ENCODE peak calls at places on chromosome 7, in five cellular contexts. Y is IMR-90, N is GM23338, V is lower lobe of right lung, K is neural progenitor cell. S is an unnamed sample. For H3K4me1, the result is how much of the 10 kb centered on the place peaks cover.

GRCh38 chr7:191105-192034 is 1.0 kb upstream of the FAM20C start:
- DNase-seq in K (peak), N (no peak), Y (peak), V (no peak), S (peak)

GRCh38 chr7:151089893-151090730 is 3.8 kb downstream of the AGAP3 start:
- DNase-seq in K (no peak), N (no peak), V (no peak), Y (no peak), S (no peak)

GRCh38 chr7:122219253-122219865 is 75.3 kb upstream of the AASS start:
- DNase-seq in N (peak), K (peak), V (no peak), Y (peak), S (no peak)

GRCh38 chr7:151518105-151518780 is 1.5 kb downstream of the RHEB start:
- DNase-seq in K (peak), Y (peak), N (peak), V (peak), S (peak)

GRCh38 chr7:86600506-86601290 is 43.0 kb upstream of the GRM3 start:
- DNase-seq in V (no peak), Y (no peak), K (peak), N (peak), S (peak)

GRCh38 chr7:156986378-156986777 is 24.1 kb downstream of the MNX1 start:
- DNase-seq in N (no peak), V (no peak), K (no peak), Y (no peak), S (no peak)

GRCh38 chr7:151140826-151141225 is 26.7 kb downstream of the GBX1 start:
- DNase-seq in N (no peak), K (no peak), Y (no peak), V (no peak), S (peak)

GRCh38 chr7:7962851-7963250 is 5.7 kb upstream of the GLCCI1 start:
- DNase-seq in V (no peak), Y (peak), N (no peak), K (no peak), S (no peak)

GRCh38 chr7:38367301-38367700 is 93.9 kb upstream of the TARP start:
- DNase-seq in Y (no peak), V (no peak), N (no peak), K (no peak), S (no peak)

GRCh38 chr7:111927383-111928019 is 278.7 kb downstream of the DOCK4 start:
- DNase-seq in K (no peak), N (peak), Y (no peak), V (no peak), S (no peak)

GRCh38 chr7:88091988-88092675 is 127.7 kb downstream of the SRI start:
- DNase-seq in K (no peak), N (no peak), V (no peak), Y (no peak), S (no peak)

DNA sequence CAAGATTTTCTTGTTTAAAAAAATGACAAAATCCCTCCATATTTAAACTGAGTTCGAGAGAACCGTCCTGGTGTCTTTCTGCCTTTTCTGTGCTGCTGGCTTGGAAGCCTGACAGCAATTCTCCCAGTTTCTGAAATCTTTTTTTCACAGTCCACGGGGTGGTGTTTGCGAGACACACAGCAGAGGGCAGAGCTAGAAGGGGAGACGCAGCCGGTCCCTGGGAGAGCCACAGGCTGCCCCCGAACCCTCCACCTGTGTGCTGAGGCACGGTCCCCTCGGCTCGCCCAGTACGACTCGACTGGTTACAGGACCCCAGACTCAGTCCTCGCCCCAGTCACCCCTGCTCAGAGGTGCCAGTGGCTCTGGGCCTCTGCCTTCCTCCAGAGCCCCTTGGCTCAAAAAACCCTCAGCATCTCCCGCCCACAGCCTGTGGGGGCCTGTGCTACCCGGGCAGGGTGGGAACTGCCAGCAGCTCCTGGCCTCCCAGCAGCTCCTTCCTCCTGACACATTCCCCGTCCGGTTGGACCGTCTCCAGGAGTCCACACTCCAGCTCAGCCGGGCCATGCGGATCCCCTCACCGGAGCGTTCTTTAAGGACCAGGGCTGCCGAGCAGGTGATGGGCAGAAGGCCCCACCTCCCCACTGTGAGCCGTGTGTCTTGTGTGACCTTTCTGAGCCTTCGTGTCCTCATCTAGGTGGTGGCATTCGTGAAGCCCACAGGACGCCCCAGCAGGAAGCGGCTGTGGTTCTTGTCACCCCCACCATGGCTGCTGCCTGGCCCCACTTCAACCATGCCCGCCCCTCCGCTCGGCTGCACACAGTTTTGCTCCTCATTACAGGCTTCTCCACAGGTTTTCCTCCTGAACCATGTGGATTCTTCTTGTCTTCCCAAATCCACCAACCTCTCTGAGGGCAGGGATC is 52.3 kb upstream of the EN2 start:
- DNase-seq in Y (no peak), K (peak), N (peak), V (no peak), S (peak)
- TF ChIP-seq CTCF in Y (no peak), K (peak), N (peak), V (no peak), S (peak)

GRCh38 chr7:30474893-30475292 is 3.7 kb downstream of the NOD1 start:
- DNase-seq in Y (peak), V (no peak), K (no peak), N (no peak), S (no peak)
- H3K4me1 ChIP-seq in Y (under half), V (half or more), K (under half), N (under half), S (under half)

GRCh38 chr7:40199076-40199802 is 64.4 kb downstream of the SUGCT start:
- DNase-seq in Y (peak), K (peak), V (no peak), N (peak), S (no peak)
- TF ChIP-seq CTCF in Y (peak), K (peak), V (no peak), N (peak), S (peak)

GRCh38 chr7:140902305-140902953 is 22.3 kb downstream of the BRAF start:
- DNase-seq in V (no peak), Y (no peak), N (no peak), K (no peak), S (no peak)

GRCh38 chr7:140901946-140902304 is 22.8 kb downstream of the BRAF start:
- DNase-seq in N (no peak), V (no peak), K (no peak), Y (no peak), S (no peak)

GRCh38 chr7:140896996-140897395 is 27.7 kb downstream of the BRAF start:
- DNase-seq in K (no peak), Y (no peak), N (no peak), V (no peak), S (no peak)

GRCh38 chr7:140898794-140899548 is 25.8 kb downstream of the BRAF start:
- DNase-seq in K (no peak), V (no peak), N (peak), Y (peak), S (no peak)

DNA sequence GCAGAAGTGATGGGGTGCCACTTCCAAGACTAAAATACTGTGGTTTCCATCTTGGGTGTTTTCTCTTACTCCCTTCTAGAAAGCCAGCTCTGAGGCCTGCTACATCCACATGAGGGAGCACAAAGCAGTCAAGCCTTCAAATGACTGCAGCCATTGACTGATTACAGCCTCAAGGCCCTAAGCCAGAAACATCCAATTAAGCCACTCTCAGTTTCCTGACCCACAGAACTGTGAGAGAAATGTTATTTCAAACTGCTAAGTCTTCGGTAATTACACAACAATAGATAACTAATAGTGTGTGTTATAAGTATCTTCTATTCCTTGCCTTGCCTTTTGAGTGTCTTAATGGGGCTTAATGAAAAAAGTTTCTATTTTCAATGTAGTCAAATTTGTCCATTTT is 24.8 kb downstream of the BRAF start:
- DNase-seq in K (peak), N (peak), V (no peak), Y (no peak), S (peak)
- H3K4me1 ChIP-seq in K (under half), N (under half), V (under half), Y (under half), S (under half)

S was measured in endodermal cell.